ENCODE peak calls at places on chromosomes 2 and 18, in eight cellular contexts. One of them, this sample, is unnamed.

GRCh38 chr2:1226766-1227165 is 186.5 kb upstream of the TPO start:
- DNase-seq in foreskin fibroblast: no peak
- DNase-seq in fibroblast of the aortic adventitia: no peak
- DNase-seq in AG04450: no peak
- DNase-seq in cardiac fibroblast: no peak
- DNase-seq in CD8-positive, alpha-beta T cell: no peak
- DNase-seq in kidney epithelial cell: no peak
- DNase-seq in upper lobe of right lung: no peak
- DNase-seq in this sample: no peak

GRCh38 chr2:172484253-172484652 is 56.9 kb downstream of the ITGA6 start:
- DNase-seq in foreskin fibroblast: peak
- DNase-seq in fibroblast of the aortic adventitia: peak
- DNase-seq in AG04450: no peak
- DNase-seq in cardiac fibroblast: peak
- DNase-seq in CD8-positive, alpha-beta T cell: no peak
- DNase-seq in kidney epithelial cell: no peak
- DNase-seq in upper lobe of right lung: no peak
- DNase-seq in this sample: peak

GRCh38 chr18:62524443-62525200 is 1.8 kb downstream of the ZCCHC2 start:
- DNase-seq in foreskin fibroblast: peak
- DNase-seq in fibroblast of the aortic adventitia: peak
- DNase-seq in AG04450: no peak
- DNase-seq in cardiac fibroblast: peak
- DNase-seq in CD8-positive, alpha-beta T cell: peak
- DNase-seq in kidney epithelial cell: no peak
- DNase-seq in upper lobe of right lung: peak
- DNase-seq in this sample: peak

GRCh38 chr2:143034292-143035074 is 94.7 kb upstream of the ARHGAP15 start:
- DNase-seq in foreskin fibroblast: peak
- DNase-seq in fibroblast of the aortic adventitia: peak
- DNase-seq in AG04450: peak
- DNase-seq in cardiac fibroblast: peak
- DNase-seq in CD8-positive, alpha-beta T cell: peak
- DNase-seq in kidney epithelial cell: peak
- DNase-seq in upper lobe of right lung: no peak
- DNase-seq in this sample: peak

GRCh38 chr2:45839388-45840251 is 188.1 kb downstream of the PRKCE start:
- DNase-seq in foreskin fibroblast: peak
- DNase-seq in fibroblast of the aortic adventitia: peak
- DNase-seq in AG04450: no peak
- DNase-seq in cardiac fibroblast: peak
- DNase-seq in CD8-positive, alpha-beta T cell: no peak
- DNase-seq in kidney epithelial cell: no peak
- DNase-seq in upper lobe of right lung: no peak
- DNase-seq in this sample: peak

GRCh38 chr2:210009896-210010295 is 7.5 kb downstream of the RPE start:
- DNase-seq in foreskin fibroblast: no peak
- DNase-seq in fibroblast of the aortic adventitia: no peak
- DNase-seq in AG04450: no peak
- DNase-seq in cardiac fibroblast: no peak
- DNase-seq in CD8-positive, alpha-beta T cell: no peak
- DNase-seq in kidney epithelial cell: no peak
- DNase-seq in upper lobe of right lung: no peak
- DNase-seq in this sample: no peak

GRCh38 chr18:48662021-48662661 is 123.3 kb downstream of the CTIF start:
- DNase-seq in foreskin fibroblast: peak
- DNase-seq in fibroblast of the aortic adventitia: peak
- DNase-seq in AG04450: peak
- DNase-seq in cardiac fibroblast: peak
- DNase-seq in CD8-positive, alpha-beta T cell: no peak
- DNase-seq in kidney epithelial cell: peak
- DNase-seq in upper lobe of right lung: no peak
- DNase-seq in this sample: peak

GRCh38 chr2:237201461-237202287 is 116.0 kb downstream of the COPS8 start:
- DNase-seq in foreskin fibroblast: peak
- DNase-seq in fibroblast of the aortic adventitia: peak
- DNase-seq in AG04450: no peak
- DNase-seq in cardiac fibroblast: peak
- DNase-seq in CD8-positive, alpha-beta T cell: no peak
- DNase-seq in kidney epithelial cell: peak
- DNase-seq in upper lobe of right lung: no peak
- DNase-seq in this sample: peak

GRCh38 chr18:46239549-46239948 is 135.4 kb downstream of the HAUS1 start:
- DNase-seq in foreskin fibroblast: no peak
- DNase-seq in fibroblast of the aortic adventitia: peak
- DNase-seq in AG04450: no peak
- DNase-seq in cardiac fibroblast: peak
- DNase-seq in CD8-positive, alpha-beta T cell: no peak
- DNase-seq in kidney epithelial cell: no peak
- DNase-seq in upper lobe of right lung: no peak
- DNase-seq in this sample: peak

GRCh38 chr2:68464651-68465050 is 2.4 kb downstream of the FBXO48 start:
- DNase-seq in foreskin fibroblast: no peak
- DNase-seq in fibroblast of the aortic adventitia: no peak
- DNase-seq in AG04450: no peak
- DNase-seq in cardiac fibroblast: no peak
- DNase-seq in CD8-positive, alpha-beta T cell: no peak
- DNase-seq in kidney epithelial cell: no peak
- DNase-seq in upper lobe of right lung: no peak
- DNase-seq in this sample: no peak

GRCh38 chr2:68467077-68467960 is at the start of the genes APLF and FBXO48:
- DNase-seq in foreskin fibroblast: peak
- DNase-seq in fibroblast of the aortic adventitia: peak
- DNase-seq in AG04450: peak
- DNase-seq in cardiac fibroblast: peak
- DNase-seq in CD8-positive, alpha-beta T cell: peak
- DNase-seq in kidney epithelial cell: peak
- DNase-seq in upper lobe of right lung: peak
- DNase-seq in this sample: peak

GRCh38 chr2:68466778-68467076 is 367 bp downstream of the FBXO48 start:
- DNase-seq in foreskin fibroblast: no peak
- DNase-seq in fibroblast of the aortic adventitia: no peak
- DNase-seq in AG04450: no peak
- DNase-seq in cardiac fibroblast: no peak
- DNase-seq in CD8-positive, alpha-beta T cell: no peak
- DNase-seq in kidney epithelial cell: no peak
- DNase-seq in upper lobe of right lung: no peak
- DNase-seq in this sample: no peak

GRCh38 chr2:68465081-68465916 is 1.8 kb downstream of the FBXO48 start:
- DNase-seq in foreskin fibroblast: peak
- DNase-seq in fibroblast of the aortic adventitia: peak
- DNase-seq in AG04450: no peak
- DNase-seq in cardiac fibroblast: peak
- DNase-seq in CD8-positive, alpha-beta T cell: peak
- DNase-seq in kidney epithelial cell: no peak
- DNase-seq in upper lobe of right lung: no peak
- DNase-seq in this sample: no peak

DNA sequence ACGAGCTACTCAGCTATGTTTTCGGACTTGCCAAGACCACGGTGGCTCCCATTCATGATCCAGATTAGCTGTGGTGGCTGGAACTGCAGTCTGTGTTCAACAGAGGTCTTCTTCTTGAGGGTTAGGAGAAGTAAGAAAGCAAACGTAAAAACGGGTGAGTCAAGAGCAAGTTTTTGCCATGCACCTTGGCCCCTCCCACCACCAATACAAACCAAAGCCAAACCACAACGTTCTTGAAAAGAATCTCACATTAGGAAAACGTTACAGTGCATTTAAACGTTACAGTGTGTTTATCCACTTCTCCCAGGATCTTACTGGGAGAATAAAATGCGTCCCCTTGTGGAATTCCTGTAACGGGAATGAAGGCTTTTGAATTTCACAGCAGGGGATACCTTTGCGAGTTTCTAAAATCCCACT is 725 bp downstream of the FBXO48 start:
- DNase-seq in foreskin fibroblast: peak
- DNase-seq in fibroblast of the aortic adventitia: peak
- DNase-seq in AG04450: peak
- DNase-seq in cardiac fibroblast: peak
- DNase-seq in CD8-positive, alpha-beta T cell: peak
- DNase-seq in kidney epithelial cell: no peak
- DNase-seq in upper lobe of right lung: no peak
- DNase-seq in this sample: peak
- TF ChIP-seq CTCF in foreskin fibroblast: peak
- TF ChIP-seq CTCF in fibroblast of the aortic adventitia: peak
- TF ChIP-seq CTCF in AG04450: peak
- TF ChIP-seq CTCF in cardiac fibroblast: peak
- TF ChIP-seq CTCF in CD8-positive, alpha-beta T cell: no peak
- TF ChIP-seq CTCF in kidney epithelial cell: peak
- TF ChIP-seq CTCF in upper lobe of right lung: peak
- TF ChIP-seq CTCF in this sample: peak

DNA sequence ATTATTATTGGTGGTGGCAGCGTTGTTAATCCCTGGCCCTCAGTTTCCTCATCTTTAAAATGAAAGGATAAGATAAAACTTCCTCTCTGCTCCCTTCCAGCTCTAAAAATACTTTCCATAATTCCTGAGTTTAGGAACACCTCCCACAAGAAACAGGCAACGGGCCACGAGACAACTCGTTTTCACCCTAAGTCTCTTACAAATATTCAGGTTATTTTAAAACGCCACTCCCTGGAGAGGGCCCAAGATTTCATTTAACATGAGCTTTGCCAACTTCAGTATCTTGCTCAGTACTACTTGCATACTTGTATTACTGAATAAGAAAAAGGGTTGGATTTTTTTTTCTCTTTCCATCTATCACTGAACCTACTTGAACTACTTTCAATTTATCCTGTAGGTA is 611.1 kb upstream of the FANCL start:
- DNase-seq in foreskin fibroblast: no peak
- DNase-seq in fibroblast of the aortic adventitia: no peak
- DNase-seq in AG04450: no peak
- DNase-seq in cardiac fibroblast: no peak
- DNase-seq in CD8-positive, alpha-beta T cell: no peak
- DNase-seq in kidney epithelial cell: no peak
- DNase-seq in upper lobe of right lung: no peak
- DNase-seq in this sample: no peak
- H3K4me3 ChIP-seq in foreskin fibroblast: no peak
- H3K4me3 ChIP-seq in fibroblast of the aortic adventitia: no peak
- H3K4me3 ChIP-seq in AG04450: no peak
- H3K4me3 ChIP-seq in cardiac fibroblast: no peak
- H3K4me3 ChIP-seq in CD8-positive, alpha-beta T cell: no peak
- H3K4me3 ChIP-seq in kidney epithelial cell: no peak
- H3K4me3 ChIP-seq in upper lobe of right lung: no peak
- H3K4me3 ChIP-seq in this sample: no peak

DNA sequence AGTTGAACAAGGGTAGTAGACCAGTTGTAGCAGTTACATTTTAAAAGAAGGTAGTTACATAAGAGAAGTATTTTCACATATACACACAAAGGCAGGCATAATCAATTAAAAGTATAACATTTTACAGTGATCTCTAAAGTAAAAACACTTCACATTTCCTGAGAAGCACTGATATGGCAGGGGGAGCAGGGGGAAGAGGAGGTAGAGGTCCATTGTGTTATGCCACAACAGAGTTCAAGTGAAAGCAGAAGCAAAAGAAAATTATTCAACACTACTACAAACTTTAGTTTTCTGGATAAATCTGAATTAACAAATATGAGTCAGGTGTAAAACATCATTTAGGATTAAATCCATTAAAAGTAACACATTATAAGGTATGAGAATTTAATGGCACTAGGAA is 38.4 kb downstream of the ROCK1 start:
- DNase-seq in foreskin fibroblast: no peak
- DNase-seq in fibroblast of the aortic adventitia: no peak
- DNase-seq in AG04450: no peak
- DNase-seq in cardiac fibroblast: no peak
- DNase-seq in CD8-positive, alpha-beta T cell: no peak
- DNase-seq in kidney epithelial cell: no peak
- DNase-seq in upper lobe of right lung: no peak
- DNase-seq in this sample: no peak
- TF ChIP-seq CTCF in foreskin fibroblast: no peak
- TF ChIP-seq CTCF in fibroblast of the aortic adventitia: no peak
- TF ChIP-seq CTCF in AG04450: no peak
- TF ChIP-seq CTCF in cardiac fibroblast: no peak
- TF ChIP-seq CTCF in CD8-positive, alpha-beta T cell: no peak
- TF ChIP-seq CTCF in kidney epithelial cell: no peak
- TF ChIP-seq CTCF in upper lobe of right lung: no peak
- TF ChIP-seq CTCF in this sample: no peak

DNA sequence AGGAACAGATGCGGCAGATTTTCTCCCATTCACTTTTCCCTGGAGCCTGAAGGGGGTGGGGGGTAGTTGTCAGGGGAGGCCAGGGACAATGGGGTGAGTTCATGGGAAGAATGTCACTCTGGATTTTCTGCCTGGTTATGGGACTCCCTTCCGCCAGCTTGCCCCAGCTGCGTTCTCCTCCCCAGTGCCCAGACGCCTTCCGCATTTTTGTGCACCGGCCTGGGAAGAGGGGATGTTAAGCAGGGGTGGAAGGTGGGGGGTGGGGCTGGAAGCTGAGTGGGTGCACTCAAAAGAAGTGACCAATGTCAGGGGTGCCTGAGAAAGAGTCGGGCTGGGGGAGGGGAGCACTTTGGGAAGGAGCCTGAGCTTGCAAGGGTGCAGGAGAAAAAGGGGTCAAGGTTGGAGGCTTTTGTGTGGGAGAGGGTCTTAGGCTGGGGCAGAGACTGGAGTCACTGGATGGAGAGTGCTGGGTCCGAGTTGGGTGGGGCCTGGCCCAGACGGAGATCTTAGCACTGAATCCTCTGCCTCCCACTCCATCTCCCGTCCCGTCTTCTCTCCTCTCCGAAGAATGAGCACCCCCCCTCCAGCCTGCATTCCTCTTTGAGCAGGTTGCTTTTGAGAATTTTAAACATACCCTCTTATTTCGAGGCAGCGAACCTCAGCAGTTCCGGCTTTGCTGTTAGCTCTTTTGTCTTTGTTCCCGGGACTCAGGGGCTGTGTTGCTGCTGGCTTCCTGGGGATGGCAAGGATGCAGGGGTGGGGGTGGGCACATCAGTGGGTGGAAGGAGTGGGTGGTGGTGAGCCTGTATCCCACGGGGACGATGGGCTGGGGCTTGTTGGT is 2.7 kb downstream of the IGFBP2 start:
- DNase-seq in foreskin fibroblast: no peak
- DNase-seq in fibroblast of the aortic adventitia: no peak
- DNase-seq in AG04450: no peak
- DNase-seq in cardiac fibroblast: no peak
- DNase-seq in CD8-positive, alpha-beta T cell: no peak
- DNase-seq in kidney epithelial cell: no peak
- DNase-seq in upper lobe of right lung: no peak
- DNase-seq in this sample: no peak
- H3K4me3 ChIP-seq in foreskin fibroblast: no peak
- H3K4me3 ChIP-seq in fibroblast of the aortic adventitia: no peak
- H3K4me3 ChIP-seq in AG04450: peak
- H3K4me3 ChIP-seq in cardiac fibroblast: no peak
- H3K4me3 ChIP-seq in CD8-positive, alpha-beta T cell: no peak
- H3K4me3 ChIP-seq in kidney epithelial cell: peak
- H3K4me3 ChIP-seq in upper lobe of right lung: no peak
- H3K4me3 ChIP-seq in this sample: no peak

GRCh38 chr2:203122317-203122998 is 107.8 kb downstream of the NBEAL1 start:
- DNase-seq in foreskin fibroblast: no peak
- DNase-seq in fibroblast of the aortic adventitia: peak
- DNase-seq in AG04450: no peak
- DNase-seq in cardiac fibroblast: peak
- DNase-seq in CD8-positive, alpha-beta T cell: no peak
- DNase-seq in kidney epithelial cell: no peak
- DNase-seq in upper lobe of right lung: no peak
- DNase-seq in this sample: peak
- TF ChIP-seq CTCF in foreskin fibroblast: no peak
- TF ChIP-seq CTCF in fibroblast of the aortic adventitia: no peak
- TF ChIP-seq CTCF in AG04450: peak
- TF ChIP-seq CTCF in cardiac fibroblast: no peak
- TF ChIP-seq CTCF in CD8-positive, alpha-beta T cell: no peak
- TF ChIP-seq CTCF in kidney epithelial cell: no peak
- TF ChIP-seq CTCF in upper lobe of right lung: peak
- TF ChIP-seq CTCF in this sample: peak

This sample was measured in fibroblast of pulmonary artery.